ENCODE peak calls at places on chromosomes 3 and 15, in four cellular contexts. Y is GM12878, B is HepG2, F is K562. L is an unnamed sample.

GRCh38 chr15:47725924-47726323 is 8.6 kb downstream of the SEMA6D start:
- DNase-seq in F (no peak), Y (no peak), B (no peak), L (no peak)

GRCh38 chr3:186107148-186108105 is 1.5 kb downstream of the ETV5 start:
- DNase-seq in Y (no peak), B (peak), F (peak), L (peak)

GRCh38 chr3:196694941-196695848 is 16.9 kb downstream of the CEP19 start:
- DNase-seq in Y (no peak), F (no peak), B (no peak), L (no peak)

GRCh38 chr15:40358492-40359353 is 704 bp downstream of the DISP2 start:
- DNase-seq in F (peak), B (no peak), Y (no peak), L (peak)

GRCh38 chr3:4716731-4717362 is 223.7 kb downstream of the ITPR1 start:
- DNase-seq in Y (no peak), B (no peak), F (no peak), L (no peak)

GRCh38 chr3:174955513-174956001 is 96.4 kb downstream of the NAALADL2 start:
- DNase-seq in Y (no peak), B (peak), F (no peak), L (no peak)

GRCh38 chr15:40441012-40441735 is 421 bp downstream of the BAHD1 start:
- DNase-seq in F (no peak), Y (no peak), B (no peak), L (peak)

GRCh38 chr3:128398586-128398985 is 68.1 kb downstream of the DNAJB8 start:
- DNase-seq in F (no peak), Y (no peak), B (no peak), L (peak)

GRCh38 chr3:10715886-10716285 is 100.1 kb upstream of the SLC6A11 start:
- DNase-seq in B (no peak), Y (no peak), F (no peak), L (no peak)

GRCh38 chr3:192804502-192804901 is 77.2 kb upstream of the FGF12 start:
- DNase-seq in B (no peak), F (no peak), Y (no peak), L (no peak)

GRCh38 chr3:162134571-162134970 is 638.0 kb downstream of the OTOL1 start:
- DNase-seq in B (no peak), Y (no peak), F (no peak), L (no peak)

GRCh38 chr15:81293728-81294500 is 30.0 kb downstream of the STARD5 start:
- DNase-seq in F (no peak), Y (peak), B (no peak), L (no peak)
- TF ChIP-seq ESRRA in F (no peak), Y (no peak), B (no peak), L (no peak)

DNA sequence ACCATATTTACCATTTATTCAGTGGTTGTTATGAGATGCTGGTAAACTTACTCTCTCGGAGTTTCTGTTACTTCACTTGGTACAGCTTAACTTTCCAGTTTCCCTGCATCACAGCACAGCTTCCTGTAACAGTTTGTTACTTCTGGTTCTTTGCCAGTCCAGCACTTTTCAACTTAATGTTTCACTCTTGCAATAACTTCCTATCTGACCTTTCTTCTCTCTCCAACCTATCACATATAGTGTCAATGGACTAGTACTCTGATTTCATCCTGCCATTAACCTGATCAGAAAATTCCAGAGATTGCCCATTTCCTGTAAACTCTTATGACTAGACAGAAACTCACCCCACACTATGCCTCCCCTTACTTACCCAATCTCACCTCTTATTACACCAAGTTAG is 3.9 kb upstream of the ATP11B start:
- DNase-seq in Y (no peak), F (no peak), B (no peak), L (no peak)
- TF ChIP-seq CBFB in Y (no peak), F (no peak), B (no peak), L (no peak)

DNA sequence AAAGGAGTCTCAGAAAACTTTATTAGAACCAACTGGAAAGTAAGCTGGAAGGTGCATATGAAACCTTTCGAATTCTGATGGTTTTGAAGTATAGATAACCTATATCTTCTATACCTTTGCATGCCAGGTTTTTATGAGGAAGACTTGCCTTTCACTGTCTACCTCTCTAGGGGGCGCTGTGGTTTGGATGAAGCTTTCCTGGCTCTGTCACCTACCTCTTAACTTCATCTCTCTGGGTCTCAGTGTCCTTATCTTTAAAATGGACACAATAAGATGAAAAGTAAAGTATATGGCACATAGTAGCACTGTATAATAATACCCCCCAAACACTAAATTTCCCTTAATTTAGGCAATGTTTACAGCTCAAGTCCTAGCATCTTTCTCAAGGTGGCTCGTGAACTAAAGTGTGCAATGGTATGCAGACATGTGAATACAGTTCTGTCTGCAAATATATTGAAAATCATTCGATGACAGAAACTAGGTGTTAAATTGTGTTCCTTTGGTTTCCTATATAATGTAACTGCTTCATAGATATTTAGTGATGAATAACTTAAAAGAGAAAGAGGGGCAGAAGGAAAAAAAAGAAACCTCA is 314.3 kb downstream of the CHST2 start:
- DNase-seq in B (peak), Y (no peak), F (peak), L (peak)
- TF ChIP-seq ESRRA in B (no peak), Y (no peak), F (no peak), L (no peak)

DNA sequence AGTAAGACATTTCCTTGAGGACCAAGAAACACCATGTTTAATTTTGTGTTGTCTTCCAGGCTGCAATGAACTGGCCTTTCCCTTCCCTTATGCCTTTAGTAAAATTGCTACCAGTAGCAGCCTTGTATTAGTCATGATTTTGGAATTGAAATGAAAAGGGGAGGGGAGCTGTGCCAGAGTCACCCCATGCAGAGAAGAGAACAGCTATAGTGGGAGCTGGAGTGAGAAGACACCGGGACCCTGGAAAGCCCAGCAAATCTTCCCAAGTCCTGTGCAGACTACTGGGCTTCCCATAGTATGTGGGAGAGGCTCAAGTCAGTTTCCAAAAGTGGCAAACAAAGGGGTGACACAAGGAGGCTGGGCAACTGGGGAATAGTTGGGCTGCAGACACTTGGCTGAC is 178.5 kb downstream of the NR1D2 start:
- DNase-seq in B (no peak), F (no peak), Y (no peak), L (no peak)
- TF ChIP-seq CBFB in B (no peak), F (no peak), Y (no peak), L (no peak)

L was measured in WTC11.